ENCODE peak calls at places on chromosomes 5 and 9, in five cellular contexts. J is H1; Z is CD4-positive, alpha-beta T cell; K is tibial nerve; W is naive thymus-derived CD4-positive, alpha-beta T cell. Y is an unnamed sample.

GRCh38 chr9:109013678-109014145 is 413 bp upstream of the CTNNAL1 start:
- DNase-seq in J (no peak), Z (no peak), K (no peak), W (no peak), Y (no peak)

GRCh38 chr9:81032030-81032572 is 657.2 kb downstream of the TLE1 start:
- DNase-seq in J (no peak), Z (no peak), K (no peak), W (no peak), Y (no peak)

GRCh38 chr9:113997610-113998009 is 80.5 kb downstream of the AMBP start:
- DNase-seq in J (no peak), Z (no peak), K (no peak), W (no peak), Y (no peak)

GRCh38 chr9:118992813-118993747 is 376.2 kb downstream of the BRINP1 start:
- DNase-seq in J (no peak), Z (no peak), K (no peak), W (no peak), Y (no peak)

GRCh38 chr9:6631207-6631512 is 14.4 kb downstream of the GLDC start:
- DNase-seq in J (no peak), Z (no peak), K (no peak), W (no peak), Y (no peak)

GRCh38 chr5:180636403-180637075 is 12.9 kb downstream of the FLT4 start:
- DNase-seq in J (no peak), Z (no peak), K (no peak), W (no peak), Y (no peak)

GRCh38 chr9:125325821-125326220 is 64.2 kb downstream of the GAPVD1 start:
- DNase-seq in J (no peak), Z (no peak), K (no peak), W (no peak), Y (no peak)

GRCh38 chr5:173954671-173955605 is 34.0 kb upstream of the C5orf47 start:
- DNase-seq in J (no peak), Z (no peak), K (no peak), W (no peak), Y (no peak)

GRCh38 chr5:16033196-16033925 is 146.2 kb downstream of the MARCHF11 start:
- DNase-seq in J (no peak), Z (no peak), K (no peak), W (no peak), Y (no peak)

GRCh38 chr5:89847743-89848142 is 561.8 kb downstream of the CETN3 start:
- DNase-seq in J (no peak), Z (no peak), K (no peak), W (no peak), Y (no peak)

GRCh38 chr9:130391863-130392262 is 52.9 kb upstream of the ASS1 start:
- DNase-seq in J (no peak), Z (no peak), K (no peak), W (no peak), Y (no peak)

GRCh38 chr5:59749782-59750520 is 143.6 kb downstream of the PDE4D start:
- DNase-seq in J (no peak), Z (no peak), K (no peak), W (no peak), Y (no peak)

GRCh38 chr9:81613002-81613750 is 76.2 kb downstream of the TLE1 start:
- DNase-seq in J (no peak), Z (no peak), K (no peak), W (no peak), Y (no peak)

GRCh38 chr5:168736201-168736940 is 157.2 kb upstream of the PANK3 start:
- DNase-seq in J (no peak), Z (no peak), K (no peak), W (no peak), Y (no peak)

GRCh38 chr5:84985148-84985547 is 600.5 kb upstream of the EDIL3 start:
- DNase-seq in J (no peak), Z (no peak), K (no peak), W (no peak), Y (no peak)

DNA sequence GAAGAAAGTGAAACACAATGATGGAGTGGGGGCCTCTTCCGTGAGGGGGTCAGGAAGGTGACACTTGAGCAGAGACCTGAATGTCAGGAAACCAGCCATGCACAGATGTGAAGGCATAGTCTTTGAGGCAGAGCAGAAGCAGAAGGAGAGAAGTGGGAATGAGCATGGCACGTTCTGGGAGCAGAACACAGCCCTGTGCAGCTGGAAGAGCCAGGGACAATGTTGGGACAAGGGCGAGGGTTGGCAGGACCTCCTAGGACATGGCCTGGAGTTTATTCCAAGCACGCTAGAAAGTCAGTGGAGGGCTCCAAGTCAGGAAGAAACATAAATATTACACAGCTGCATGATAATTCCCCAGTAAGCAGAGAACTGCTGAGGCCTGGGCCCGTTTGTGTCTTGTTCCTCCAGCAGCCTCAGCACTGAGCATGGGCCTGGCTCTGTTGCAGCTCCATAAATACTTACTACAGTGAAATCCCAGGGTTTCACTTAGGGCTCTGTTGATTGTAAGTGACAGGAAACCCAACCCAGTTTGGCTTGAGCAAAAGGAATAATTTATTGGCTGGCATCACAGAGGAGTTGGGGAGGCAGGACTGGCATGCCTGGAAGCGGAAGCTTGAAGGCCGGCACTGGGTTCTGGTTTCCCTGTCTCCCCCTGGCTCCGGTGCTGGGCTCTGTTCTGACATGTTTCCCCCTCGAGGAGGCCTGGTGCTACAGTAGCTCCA is 66.2 kb downstream of the MVB12B start:
- DNase-seq in J (no peak), Z (no peak), K (peak; percentile 30), W (no peak), Y (no peak)
- H3K27ac ChIP-seq in J (no peak overlapping the region), Z (no peak overlapping the region), K (peak overlapping the region; percentile 56), W (no peak overlapping the region), Y (peak overlapping the region; percentile 70)

GRCh38 chr9:37917801-37918664 is 14.1 kb upstream of the SLC25A51 start:
- DNase-seq in J (no peak), Z (no peak), K (no peak), W (no peak), Y (no peak)

GRCh38 chr9:37915911-37916470 is 12.1 kb upstream of the SLC25A51 start:
- DNase-seq in J (no peak), Z (no peak), K (no peak), W (no peak), Y (no peak)

GRCh38 chr9:37917315-37917731 is 13.4 kb upstream of the SLC25A51 start:
- DNase-seq in J (no peak), Z (no peak), K (no peak), W (no peak), Y (no peak)

GRCh38 chr9:37914701-37915358 is 10.9 kb upstream of the SLC25A51 start:
- DNase-seq in J (no peak), Z (no peak), K (no peak), W (no peak), Y (no peak)

GRCh38 chr9:37916471-37917314 is 12.8 kb upstream of the SLC25A51 start:
- DNase-seq in J (no peak), Z (no peak), K (no peak), W (no peak), Y (no peak)
- H3K27ac ChIP-seq in J (no peak overlapping the region), Z (no peak overlapping the region), K (peak overlapping the region; percentile 64), W (no peak overlapping the region), Y (peak overlapping the region; percentile 60)

DNA sequence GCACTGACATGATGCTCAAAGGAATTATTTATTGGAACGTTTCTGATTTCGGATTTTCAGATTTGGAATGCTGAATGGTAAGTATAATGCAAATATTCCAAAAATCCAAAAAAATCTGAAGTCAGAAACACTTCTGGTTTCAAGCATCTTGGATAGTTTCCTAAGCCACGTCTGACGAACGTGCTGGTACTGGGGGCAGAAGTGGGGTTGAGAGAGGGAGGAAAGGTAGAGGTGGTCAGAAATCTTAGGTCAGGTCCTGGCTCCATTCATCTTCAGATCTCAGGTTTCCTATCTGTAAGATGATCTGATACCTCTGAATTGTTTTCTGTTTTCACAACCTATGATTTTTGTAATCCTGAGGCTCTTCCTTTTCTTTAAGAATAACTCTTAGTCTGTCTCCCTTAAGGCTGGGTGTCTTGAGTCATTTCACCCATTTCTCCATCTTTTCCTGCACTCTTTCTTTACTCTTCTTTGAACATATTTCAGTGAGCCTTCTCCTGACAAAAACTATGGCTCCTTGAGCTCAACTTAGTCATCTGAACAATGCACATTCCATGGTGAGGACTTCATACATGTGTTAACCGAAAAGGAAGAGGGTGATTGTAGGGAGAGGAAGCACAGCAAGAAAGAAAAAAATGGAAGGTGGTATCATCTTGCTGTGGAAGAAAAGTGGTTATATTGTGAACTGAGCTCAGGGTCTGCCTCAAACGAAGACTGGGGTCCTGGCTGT is 3.3 kb downstream of the SGCD start:
- DNase-seq in J (no peak), Z (no peak), K (no peak), W (no peak), Y (no peak)
- H3K27ac ChIP-seq in J (no peak overlapping the region), Z (no peak overlapping the region), K (no peak overlapping the region), W (no peak overlapping the region), Y (no peak overlapping the region)

GRCh38 chr9:77865385-77865784 is 166.2 kb downstream of the GNAQ start:
- DNase-seq in J (no peak), Z (no peak), K (no peak), W (no peak), Y (no peak)
- H3K27ac ChIP-seq in J (no peak overlapping the region), Z (no peak overlapping the region), K (no peak overlapping the region), W (no peak overlapping the region), Y (no peak overlapping the region)

GRCh38 chr5:72720205-72720604 is 96.3 kb upstream of the TNPO1 start:
- DNase-seq in J (no peak), Z (no peak), K (no peak), W (no peak), Y (no peak)

GRCh38 chr5:72722792-72723402 is 93.6 kb upstream of the TNPO1 start:
- DNase-seq in J (no peak), Z (no peak), K (no peak), W (no peak), Y (no peak)

GRCh38 chr5:72723584-72723983 is 92.9 kb upstream of the TNPO1 start:
- DNase-seq in J (no peak), Z (no peak), K (no peak), W (no peak), Y (no peak)

DNA sequence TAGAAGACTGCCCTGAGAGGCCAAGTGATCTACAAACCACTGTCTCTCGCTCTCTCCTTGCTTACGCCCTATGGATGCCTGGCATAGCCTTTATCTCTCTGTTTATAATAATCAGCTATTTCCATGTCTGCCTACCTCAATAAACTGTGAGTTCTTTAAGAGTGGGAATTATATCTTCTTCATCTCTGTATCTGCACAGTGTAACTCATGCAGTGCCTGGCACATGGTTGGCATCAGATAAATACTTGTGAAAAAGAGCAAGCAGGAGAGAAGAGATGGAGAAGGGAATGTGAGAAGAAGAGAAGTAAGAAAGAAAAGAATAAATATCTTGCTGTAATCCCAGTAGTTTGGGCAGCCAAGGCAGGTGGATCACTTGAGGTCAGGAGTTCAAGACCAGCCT is 94.6 kb upstream of the TNPO1 start:
- DNase-seq in J (no peak), Z (no peak), K (no peak), W (no peak), Y (no peak)
- H3K27ac ChIP-seq in J (no peak overlapping the region), Z (no peak overlapping the region), K (no peak overlapping the region), W (no peak overlapping the region), Y (no peak overlapping the region)

GRCh38 chr5:142981475-142981874 is 211.3 kb downstream of the ARHGAP26 start:
- DNase-seq in J (no peak), Z (no peak), K (no peak), W (no peak), Y (no peak)
- H3K27ac ChIP-seq in J (no peak overlapping the region), Z (no peak overlapping the region), K (no peak overlapping the region), W (no peak overlapping the region), Y (no peak overlapping the region)

DNA sequence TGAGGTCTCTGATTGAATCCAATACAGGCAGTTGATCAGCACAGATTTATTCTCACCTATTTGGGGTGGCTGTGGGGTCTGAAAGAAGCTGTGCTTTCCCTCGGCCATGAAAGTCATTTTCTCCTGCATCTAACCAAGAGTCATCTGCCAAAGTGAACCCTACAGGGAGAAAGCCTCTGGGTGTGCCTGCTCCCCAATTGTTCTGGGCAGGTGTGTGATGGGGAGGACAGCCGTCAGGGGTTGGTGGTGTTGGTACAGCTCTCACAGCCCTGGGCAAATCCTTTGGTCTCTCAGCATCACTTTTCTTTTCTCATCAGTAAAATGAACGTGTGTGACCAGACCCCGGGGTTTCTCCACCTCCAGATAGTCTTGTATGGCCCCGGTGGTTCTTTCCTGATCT is 2.5 kb downstream of the PHF2 start:
- DNase-seq in J (no peak), Z (no peak), K (no peak), W (no peak), Y (no peak)
- H3K27ac ChIP-seq in J (no peak overlapping the region), Z (no peak overlapping the region), K (no peak overlapping the region), W (no peak overlapping the region), Y (no peak overlapping the region)